ENCODE peak calls at places on chromosomes 3 and 15, in five cellular contexts. O, Q, N, F and A are unnamed samples.

GRCh38 chr3:87025636-87026035 is 34.7 kb upstream of the VGLL3 start:
- DNase-seq in O (no peak), Q (no peak), N (no peak), F (no peak), A (no peak)

GRCh38 chr3:122343654-122344053 is 18.6 kb downstream of the CSTA start:
- DNase-seq in O (no peak), Q (no peak), N (no peak), F (no peak), A (no peak)

GRCh38 chr3:99686955-99687612 is 48.7 kb downstream of the COL8A1 start:
- DNase-seq in O (peak; percentile 47), Q (peak; percentile 53), N (peak; percentile 67), F (peak; percentile 66), A (peak; percentile 28)

GRCh38 chr15:66401130-66402021 is 14.7 kb downstream of the MAP2K1 start:
- DNase-seq in O (no peak), Q (no peak), N (no peak), F (no peak), A (no peak)

GRCh38 chr15:98428253-98428989 is 219.9 kb upstream of the IGF1R start:
- DNase-seq in O (peak; percentile 77), Q (peak; percentile 68), N (peak; percentile 73), F (peak; percentile 80), A (peak; percentile 86)

GRCh38 chr3:43497405-43497804 is 124.4 kb downstream of the ANO10 start:
- DNase-seq in O (no peak), Q (no peak), N (no peak), F (no peak), A (no peak)

GRCh38 chr3:52220380-52221026 is 4.9 kb downstream of the TLR9 start:
- DNase-seq in O (peak; percentile 81), Q (peak; percentile 88), N (peak; percentile 88), F (peak; percentile 78), A (peak; percentile 94)

GRCh38 chr3:53820756-53821580 is 25.3 kb downstream of the CHDH start:
- DNase-seq in O (no peak), Q (no peak), N (no peak), F (no peak), A (no peak)

GRCh38 chr3:111547645-111548044 is 5.6 kb downstream of the CD96 start:
- DNase-seq in O (no peak), Q (peak; percentile 14), N (no peak), F (no peak), A (no peak)

GRCh38 chr3:151568095-151568685 is 107.3 kb upstream of the IGSF10 start:
- DNase-seq in O (no peak), Q (no peak), N (no peak), F (peak; percentile 36), A (peak; percentile 27)

GRCh38 chr3:59816312-59816711 is 766.5 kb upstream of the CFAP20DC start:
- DNase-seq in O (no peak), Q (no peak), N (no peak), F (no peak), A (no peak)

GRCh38 chr15:79067434-79067833 is 23.1 kb downstream of the RASGRF1 start:
- DNase-seq in O (no peak), Q (peak; percentile 22), N (no peak), F (no peak), A (no peak)

GRCh38 chr3:161474139-161474538 is 22.5 kb upstream of the OTOL1 start:
- DNase-seq in O (no peak), Q (no peak), N (no peak), F (no peak), A (no peak)

GRCh38 chr3:62922326-62922725 is 47.1 kb upstream of the CADPS start:
- DNase-seq in O (no peak), Q (no peak), N (no peak), F (no peak), A (no peak)

GRCh38 chr3:52670621-52671521 is 14.8 kb downstream of the PBRM1 start:
- DNase-seq in O (no peak), Q (no peak), N (no peak), F (no peak), A (peak; percentile 78)

GRCh38 chr3:172752651-172753050 is 2.1 kb downstream of the ECT2 start:
- DNase-seq in O (no peak), Q (no peak), N (no peak), F (no peak), A (no peak)

GRCh38 chr3:124248471-124249028 is 256.6 kb upstream of the ROPN1 start:
- DNase-seq in O (peak; percentile 79), Q (peak; percentile 82), N (peak; percentile 87), F (peak; percentile 69), A (no peak)

GRCh38 chr3:50587373-50587772 is 18.1 kb downstream of the HEMK1 start:
- DNase-seq in O (no peak), Q (no peak), N (no peak), F (no peak), A (no peak)

GRCh38 chr15:32130823-32131222 is 100.5 kb downstream of the CHRNA7 start:
- DNase-seq in O (no peak), Q (no peak), N (no peak), F (no peak), A (no peak)

GRCh38 chr3:46860381-46861292 is 2.6 kb downstream of the MYL3 start:
- DNase-seq in O (peak; percentile 39), Q (no peak), N (no peak), F (peak; percentile 53), A (peak; percentile 66)

GRCh38 chr3:18258492-18258891 is 166.6 kb downstream of the SATB1 start:
- DNase-seq in O (no peak), Q (no peak), N (no peak), F (no peak), A (no peak)

GRCh38 chr3:46865034-46865507 is 1.8 kb upstream of the MYL3 start:
- DNase-seq in O (peak; percentile 23), Q (no peak), N (no peak), F (no peak), A (no peak)

GRCh38 chr15:78082106-78082742 is 4.7 kb upstream of the TBC1D2B start:
- DNase-seq in O (no peak), Q (peak; percentile 33), N (peak; percentile 57), F (no peak), A (no peak)

GRCh38 chr3:13274125-13274873 is 145.8 kb downstream of the NUP210 start:
- DNase-seq in O (no peak), Q (no peak), N (no peak), F (no peak), A (no peak)

GRCh38 chr15:45616901-45617323 is 17.9 kb upstream of the SQOR start:
- DNase-seq in O (no peak), Q (peak; percentile 30), N (no peak), F (no peak), A (no peak)

GRCh38 chr3:49638445-49638844 is 35.7 kb upstream of the APEH start:
- DNase-seq in O (no peak), Q (no peak), N (no peak), F (no peak), A (no peak)

GRCh38 chr15:91561371-91562100 is 292.0 kb upstream of the SLCO3A1 start:
- DNase-seq in O (no peak), Q (no peak), N (no peak), F (no peak), A (no peak)

GRCh38 chr15:65824941-65825544 is 33.0 kb upstream of the DENND4A start:
- DNase-seq in O (peak; percentile 32), Q (no peak), N (no peak), F (no peak), A (peak; percentile 88)

GRCh38 chr3:42014949-42015533 is 53.1 kb upstream of the ULK4 start:
- DNase-seq in O (peak; percentile 57), Q (peak; percentile 55), N (peak; percentile 61), F (peak; percentile 50), A (no peak)

GRCh38 chr3:16743276-16743675 is 138.1 kb upstream of the DAZL start:
- DNase-seq in O (no peak), Q (no peak), N (no peak), F (no peak), A (no peak)

DNA sequence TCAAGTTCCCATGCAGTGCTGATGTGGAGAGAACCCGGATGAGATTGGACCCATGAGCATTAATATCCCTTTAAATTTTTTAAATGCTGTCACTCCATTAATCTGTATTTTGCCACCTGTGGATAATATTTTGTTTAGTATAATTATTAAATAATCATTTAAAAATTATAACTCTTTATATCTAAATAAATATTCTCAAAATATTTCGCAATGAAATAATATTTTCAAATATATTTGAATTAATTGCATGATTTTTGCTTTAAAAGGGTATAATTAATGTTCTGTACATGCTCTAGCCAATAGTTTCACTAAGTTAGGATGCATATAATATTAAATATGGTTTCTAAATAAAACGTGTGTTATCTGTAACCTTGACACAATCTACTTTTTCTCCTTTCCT is 1274.6 kb upstream of the CADM2 start:
- DNase-seq in O (no peak), Q (no peak), N (no peak), F (no peak), A (no peak)
- H3K4me3 ChIP-seq in O (no peak overlapping the region), Q (no peak overlapping the region), N (no peak overlapping the region), F (no peak overlapping the region), A (no peak overlapping the region)

DNA sequence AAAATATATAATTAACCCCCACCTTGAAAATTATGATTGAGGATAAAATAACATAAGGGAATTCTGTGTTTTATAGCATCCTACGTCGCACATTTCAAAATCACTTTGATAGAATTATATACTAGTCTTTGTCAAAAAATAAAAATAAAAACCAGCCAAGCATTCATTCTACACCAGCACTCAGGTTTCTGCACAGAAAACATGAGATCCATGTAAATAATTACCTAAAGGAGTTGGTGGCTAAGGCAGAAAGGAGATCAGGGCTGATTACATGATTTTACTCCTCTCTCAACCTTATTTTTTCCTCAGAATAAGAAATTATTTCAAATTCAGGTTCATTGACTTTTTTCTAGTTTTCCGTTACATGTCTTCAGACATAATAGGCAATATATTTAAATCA is 194.5 kb downstream of the PLCH1 start:
- DNase-seq in O (no peak), Q (no peak), N (no peak), F (no peak), A (no peak)
- H3K4me1 ChIP-seq in O (peaks cover 2% of the 10 kb centered on the region), Q (no peaks in the 10 kb centered on the region), N (no peaks in the 10 kb centered on the region), F (no peaks in the 10 kb centered on the region), A (peaks cover 9% of the 10 kb centered on the region)

DNA sequence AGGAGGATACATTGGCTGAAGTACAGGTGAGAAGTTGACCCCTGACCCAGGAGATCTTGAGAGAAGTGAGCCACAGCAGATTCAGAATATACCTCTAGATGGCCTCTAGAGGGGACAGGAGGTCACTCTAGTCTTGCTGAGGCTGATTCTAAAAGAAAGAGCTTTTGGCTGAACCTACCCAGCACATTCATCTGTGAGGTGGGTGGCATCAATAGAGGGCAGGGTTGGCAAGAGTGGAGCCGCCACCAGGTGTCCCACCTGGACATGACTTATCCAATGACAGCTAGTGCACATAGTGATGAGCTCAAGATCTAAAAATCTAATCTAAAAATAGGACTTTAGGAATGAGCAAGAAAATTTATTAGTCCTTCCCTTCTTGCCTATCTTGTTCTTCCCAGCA is 51.6 kb downstream of the CYP19A1 start:
- DNase-seq in O (no peak), Q (no peak), N (no peak), F (no peak), A (no peak)
- H3K9me3 ChIP-seq in O (no peaks in the 10 kb centered on the region), Q (no peaks in the 10 kb centered on the region), N (no peaks in the 10 kb centered on the region), F (no peaks in the 10 kb centered on the region), A (no peaks in the 10 kb centered on the region)

GRCh38 chr3:71247221-71247947 is 336.1 kb downstream of the FOXP1 start:
- DNase-seq in O (peak; percentile 54), Q (no peak), N (no peak), F (peak; percentile 76), A (peak; percentile 33)

GRCh38 chr3:71244153-71245051 is 339.1 kb downstream of the FOXP1 start:
- DNase-seq in O (no peak), Q (peak; percentile 39), N (no peak), F (no peak), A (peak; percentile 40)

GRCh38 chr3:71245971-71246860 is 337.3 kb downstream of the FOXP1 start:
- DNase-seq in O (no peak), Q (no peak), N (no peak), F (peak; percentile 21), A (no peak)

GRCh38 chr3:71243230-71243629 is 340.3 kb downstream of the FOXP1 start:
- DNase-seq in O (no peak), Q (no peak), N (no peak), F (no peak), A (no peak)

GRCh38 chr3:71245052-71245488 is 338.5 kb downstream of the FOXP1 start:
- DNase-seq in O (no peak), Q (peak; percentile 24), N (no peak), F (no peak), A (peak; percentile 67)
- H3K4me3 ChIP-seq in O (no peak overlapping the region), Q (no peak overlapping the region), N (no peak overlapping the region), F (no peak overlapping the region), A (no peak overlapping the region)